ENCODE peak calls at places on chromosomes 2 and 18, in five cellular contexts. G is kidney epithelial cell, H is AG04450, O is tibial nerve, U is cardiac muscle cell. B is an unnamed sample.

GRCh38 chr2:218679119-218679518 is 7.2 kb downstream of the STK36 start:
- DNase-seq in G (no peak), H (no peak), O (no peak), U (no peak), B (no peak)

GRCh38 chr2:205571300-205571858 is 110.9 kb upstream of the NRP2 start:
- DNase-seq in G (no peak), H (no peak), O (no peak), U (no peak), B (no peak)

GRCh38 chr2:239316562-239317465 is 84.0 kb downstream of the HDAC4 start:
- DNase-seq in G (no peak), H (no peak), O (peak; percentile 60), U (no peak), B (no peak)

GRCh38 chr2:100730290-100730868 is 89.6 kb upstream of the NPAS2 start:
- DNase-seq in G (peak; percentile 32), H (peak; percentile 34), O (peak; percentile 39), U (peak; percentile 61), B (peak; percentile 55)

GRCh38 chr2:3745901-3746300 is 42.5 kb downstream of the DCDC2C start:
- DNase-seq in G (no peak), H (no peak), O (no peak), U (no peak), B (no peak)

GRCh38 chr2:218482651-218483050 is 63.7 kb downstream of the VIL1 start:
- DNase-seq in G (no peak), H (no peak), O (no peak), U (no peak), B (no peak)

GRCh38 chr18:72543362-72544055 is 633 bp downstream of the CBLN2 start:
- DNase-seq in G (no peak), H (no peak), O (no peak), U (peak; percentile 42), B (no peak)

GRCh38 chr18:11676867-11677266 is 12.2 kb upstream of the GNAL start:
- DNase-seq in G (no peak), H (no peak), O (no peak), U (no peak), B (no peak)

GRCh38 chr18:32389868-32390267 is 80.8 kb downstream of the GAREM1 start:
- DNase-seq in G (no peak), H (no peak), O (no peak), U (no peak), B (no peak)

GRCh38 chr2:143843696-143844095 is 676.2 kb downstream of the ZEB2 start:
- DNase-seq in G (no peak), H (no peak), O (no peak), U (no peak), B (no peak)

GRCh38 chr2:233469261-233470006 is 97.1 kb downstream of the USP40 start:
- DNase-seq in G (no peak), H (no peak), O (no peak), U (no peak), B (no peak)

GRCh38 chr18:13626544-13626908 is 99.8 kb downstream of the FAM210A start:
- DNase-seq in G (no peak), H (no peak), O (no peak), U (no peak), B (no peak)

GRCh38 chr2:69592511-69592910 is 51.0 kb downstream of the AAK1 start:
- DNase-seq in G (no peak), H (no peak), O (no peak), U (no peak), B (no peak)

GRCh38 chr18:23826850-23827620 is 137.8 kb downstream of the LAMA3 start:
- DNase-seq in G (no peak), H (no peak), O (no peak), U (no peak), B (no peak)

GRCh38 chr18:43563780-43564179 is 286.5 kb upstream of the SYT4 start:
- DNase-seq in G (no peak), H (no peak), O (no peak), U (peak; percentile 47), B (peak; percentile 81)

GRCh38 chr2:227163998-227164744 is at the start of the genes COL4A3 and COL4A4:
- DNase-seq in G (no peak), H (no peak), O (no peak), U (peak; percentile 57), B (no peak)

GRCh38 chr2:106944220-106944619 is 58.3 kb upstream of the ST6GAL2 start:
- DNase-seq in G (no peak), H (peak; percentile 6), O (no peak), U (no peak), B (no peak)

GRCh38 chr2:28247326-28247725 is 145.3 kb upstream of the FOSL2 start:
- DNase-seq in G (no peak), H (no peak), O (no peak), U (no peak), B (no peak)

GRCh38 chr18:20971886-20972267 is 139.7 kb downstream of the ROCK1 start:
- DNase-seq in G (no peak), H (no peak), O (peak; percentile 11), U (peak; percentile 7), B (no peak)

B was measured in kidney glomerular epithelial cell.